ENCODE peak calls at places on chromosome X, in four cellular contexts. One of them, this sample, is unnamed.

GRCh38 chrX:106802388-106803275 is at the start of gene TBC1D8B:
- DNase-seq in BE2C: peak; percentile 41
- DNase-seq in GM12864: peak; percentile 49
- DNase-seq in GM10248: peak; percentile 37
- DNase-seq in this sample: peak; percentile 23

GRCh38 chrX:23118890-23119527 is 119.2 kb downstream of the DDX53 start:
- DNase-seq in BE2C: no peak
- DNase-seq in GM12864: no peak
- DNase-seq in GM10248: no peak
- DNase-seq in this sample: no peak

GRCh38 chrX:70444326-70445196 is at the start of gene DLG3:
- DNase-seq in BE2C: peak; percentile 58
- DNase-seq in GM12864: no peak
- DNase-seq in GM10248: peak; percentile 10
- DNase-seq in this sample: no peak

GRCh38 chrX:25144043-25144940 is 128.5 kb upstream of the ARX start:
- DNase-seq in BE2C: peak; percentile 61
- DNase-seq in GM12864: no peak
- DNase-seq in GM10248: peak; percentile 10
- DNase-seq in this sample: peak; percentile 8

GRCh38 chrX:24619647-24620046 is 27.5 kb downstream of the PCYT1B start:
- DNase-seq in BE2C: peak; percentile 60
- DNase-seq in GM12864: no peak
- DNase-seq in GM10248: no peak
- DNase-seq in this sample: no peak

GRCh38 chrX:41677661-41678060 is 11.1 kb upstream of the GPR34 start:
- DNase-seq in BE2C: no peak
- DNase-seq in GM12864: no peak
- DNase-seq in GM10248: no peak
- DNase-seq in this sample: no peak

GRCh38 chrX:10828640-10829039 is 208.3 kb upstream of the MID1 start:
- DNase-seq in BE2C: no peak
- DNase-seq in GM12864: no peak
- DNase-seq in GM10248: no peak
- DNase-seq in this sample: no peak

GRCh38 chrX:130060122-130061069 is 49.9 kb downstream of the ELF4 start:
- DNase-seq in BE2C: peak; percentile 84
- DNase-seq in GM12864: peak; percentile 13
- DNase-seq in GM10248: peak; percentile 91
- DNase-seq in this sample: peak; percentile 92

GRCh38 chrX:72271091-72271490 is 6.0 kb downstream of the RPS4X start:
- DNase-seq in BE2C: no peak
- DNase-seq in GM12864: no peak
- DNase-seq in GM10248: no peak
- DNase-seq in this sample: no peak

GRCh38 chrX:148649145-148649645 is 148.8 kb downstream of the AFF2 start:
- DNase-seq in BE2C: no peak
- DNase-seq in GM12864: no peak
- DNase-seq in GM10248: no peak
- DNase-seq in this sample: no peak

GRCh38 chrX:124216396-124217124 is 115.9 kb upstream of the TEX13D start:
- DNase-seq in BE2C: no peak
- DNase-seq in GM12864: no peak
- DNase-seq in GM10248: no peak
- DNase-seq in this sample: no peak

GRCh38 chrX:124902953-124903352 is 416.7 kb upstream of the TEX13C start:
- DNase-seq in BE2C: no peak
- DNase-seq in GM12864: no peak
- DNase-seq in GM10248: no peak
- DNase-seq in this sample: no peak

GRCh38 chrX:30654989-30655607 is 1.9 kb downstream of the GK start:
- DNase-seq in BE2C: no peak
- DNase-seq in GM12864: no peak
- DNase-seq in GM10248: no peak
- DNase-seq in this sample: no peak

GRCh38 chrX:119417376-119417775 is 18.2 kb downstream of the SLC25A43 start:
- DNase-seq in BE2C: no peak
- DNase-seq in GM12864: no peak
- DNase-seq in GM10248: no peak
- DNase-seq in this sample: no peak

GRCh38 chrX:47562615-47563243 is 1.7 kb downstream of the ARAF start:
- DNase-seq in BE2C: no peak
- DNase-seq in GM12864: no peak
- DNase-seq in GM10248: peak; percentile 8
- DNase-seq in this sample: no peak

GRCh38 chrX:39983715-39984114 is 114.0 kb downstream of the BCOR start:
- DNase-seq in BE2C: no peak
- DNase-seq in GM12864: no peak
- DNase-seq in GM10248: no peak
- DNase-seq in this sample: no peak

GRCh38 chrX:78075787-78076389 is 28.2 kb upstream of the PGK1 start:
- DNase-seq in BE2C: no peak
- DNase-seq in GM12864: no peak
- DNase-seq in GM10248: no peak
- DNase-seq in this sample: no peak

GRCh38 chrX:40449396-40449795 is 131.4 kb upstream of the ATP6AP2 start:
- DNase-seq in BE2C: peak; percentile 45
- DNase-seq in GM12864: no peak
- DNase-seq in GM10248: no peak
- DNase-seq in this sample: no peak

GRCh38 chrX:41029332-41029731 is 55.9 kb upstream of the USP9X start:
- DNase-seq in BE2C: no peak
- DNase-seq in GM12864: no peak
- DNase-seq in GM10248: no peak
- DNase-seq in this sample: no peak

GRCh38 chrX:102712967-102713677 is 874 bp downstream of the GPRASP2 start:
- DNase-seq in BE2C: peak; percentile 44
- DNase-seq in GM12864: no peak
- DNase-seq in GM10248: no peak
- DNase-seq in this sample: no peak
- TF ChIP-seq CTCF in BE2C: peak; percentile 64
- TF ChIP-seq CTCF in GM12864: no peak
- TF ChIP-seq CTCF in GM10248: peak; percentile 24
- TF ChIP-seq CTCF in this sample: peak; percentile 9

DNA sequence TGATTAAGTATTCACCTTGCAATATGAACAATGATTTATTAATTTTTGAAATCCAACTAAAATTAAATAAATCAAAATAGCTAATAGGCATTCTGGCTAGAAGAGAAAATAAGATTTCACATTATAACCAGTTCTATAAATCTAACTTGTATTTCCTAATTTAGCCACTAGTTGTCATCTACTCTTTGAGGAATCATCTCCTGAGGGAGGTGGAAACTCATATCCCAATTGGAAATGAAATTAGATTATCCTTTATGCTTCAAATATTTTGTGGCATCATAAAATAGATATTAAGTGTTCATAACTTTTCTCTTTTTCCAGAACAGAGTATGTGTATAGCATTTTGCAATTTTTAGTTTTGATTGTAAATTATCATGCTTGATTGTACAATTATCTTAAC is 558.5 kb upstream of the DIAPH2 start:
- DNase-seq in BE2C: no peak
- DNase-seq in GM12864: no peak
- DNase-seq in GM10248: no peak
- DNase-seq in this sample: no peak
- TF ChIP-seq CTCF in BE2C: no peak
- TF ChIP-seq CTCF in GM12864: no peak
- TF ChIP-seq CTCF in GM10248: no peak
- TF ChIP-seq CTCF in this sample: no peak

GRCh38 chrX:154481911-154482601 is 3.0 kb upstream of the LAGE3 start:
- DNase-seq in BE2C: no peak
- DNase-seq in GM12864: no peak
- DNase-seq in GM10248: no peak
- DNase-seq in this sample: no peak

GRCh38 chrX:154476821-154477220 is 2.3 kb downstream of the LAGE3 start:
- DNase-seq in BE2C: no peak
- DNase-seq in GM12864: no peak
- DNase-seq in GM10248: no peak
- DNase-seq in this sample: no peak

GRCh38 chrX:154478728-154479622 is at the start of gene LAGE3:
- DNase-seq in BE2C: peak; percentile 93
- DNase-seq in GM12864: peak; percentile 66
- DNase-seq in GM10248: peak; percentile 91
- DNase-seq in this sample: peak; percentile 94

GRCh38 chrX:154481195-154481594 is 2.1 kb upstream of the LAGE3 start:
- DNase-seq in BE2C: no peak
- DNase-seq in GM12864: no peak
- DNase-seq in GM10248: no peak
- DNase-seq in this sample: no peak

GRCh38 chrX:154477891-154478477 is 1.1 kb downstream of the LAGE3 start:
- DNase-seq in BE2C: no peak
- DNase-seq in GM12864: no peak
- DNase-seq in GM10248: no peak
- DNase-seq in this sample: no peak
- TF ChIP-seq CTCF in BE2C: no peak
- TF ChIP-seq CTCF in GM12864: no peak
- TF ChIP-seq CTCF in GM10248: no peak
- TF ChIP-seq CTCF in this sample: no peak

DNA sequence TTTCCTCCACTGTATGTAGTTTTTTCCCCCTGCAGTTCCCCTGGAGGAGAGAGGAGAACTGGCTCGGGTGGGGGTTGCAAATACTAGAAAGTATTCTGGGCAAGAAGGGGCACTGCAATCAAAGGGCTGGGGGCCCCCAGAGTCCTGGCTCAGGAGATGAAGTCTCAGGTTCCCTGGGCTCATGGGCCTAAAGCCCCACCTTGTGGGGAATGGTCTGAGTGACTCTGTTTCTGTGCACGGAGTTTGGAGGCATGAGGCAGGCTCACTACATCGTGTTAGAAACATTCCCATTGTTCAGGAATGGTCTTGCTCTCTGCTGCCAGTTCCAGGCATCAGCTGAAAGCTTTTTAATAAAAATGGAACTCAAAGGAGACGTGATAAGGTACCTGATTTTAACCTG is 122.5 kb downstream of the TMEM164 start:
- DNase-seq in BE2C: peak; percentile 8
- DNase-seq in GM12864: no peak
- DNase-seq in GM10248: no peak
- DNase-seq in this sample: no peak
- TF ChIP-seq CTCF in BE2C: peak; percentile 35
- TF ChIP-seq CTCF in GM12864: no peak
- TF ChIP-seq CTCF in GM10248: peak; percentile 10
- TF ChIP-seq CTCF in this sample: no peak